ENCODE peak calls at places on chromosome 9, in seven cellular contexts. N is naive thymus-derived CD8-positive, alpha-beta T cell; S is mammary epithelial cell; G is H7; M is activated CD4-positive, CD25-positive, alpha-beta regulatory T cell; B is NCI-H524; I is non-pigmented ciliary epithelial cell. Q is an unnamed sample.

GRCh38 chr9:38096238-38096805 is 27.3 kb upstream of the SHB start:
- DNase-seq in B (no peak), N (no peak), S (peak; percentile 96), M (no peak), I (no peak), G (no peak), Q (no peak)

GRCh38 chr9:112546149-112547012 is 59.8 kb downstream of the KIAA1958 start:
- DNase-seq in B (no peak), M (no peak), I (no peak), N (no peak), G (no peak), S (peak; percentile 50), Q (no peak)

GRCh38 chr9:86424246-86424891 is 70.2 kb upstream of the TUT7 start:
- DNase-seq in N (no peak), S (no peak), M (no peak), B (peak; percentile 45), I (no peak), G (no peak), Q (no peak)

GRCh38 chr9:76835571-76836283 is 70.2 kb downstream of the PRUNE2 start:
- DNase-seq in B (no peak), G (no peak), N (no peak), M (no peak), S (no peak), I (peak; percentile 40), Q (no peak)

GRCh38 chr9:4197548-4197947 is 102.3 kb downstream of the GLIS3 start:
- DNase-seq in M (no peak), S (peak; percentile 34), B (peak; percentile 26), I (no peak), G (peak; percentile 55), N (no peak), Q (no peak)

GRCh38 chr9:98009926-98010325 is 26.8 kb downstream of the ANP32B start:
- DNase-seq in M (no peak), I (peak; percentile 32), S (no peak), B (no peak), N (no peak), G (no peak), Q (no peak)

GRCh38 chr9:107043886-107044285 is 180.9 kb downstream of the ZNF462 start:
- DNase-seq in I (no peak), N (no peak), B (peak; percentile 85), S (no peak), G (peak; percentile 22), M (no peak), Q (no peak)

GRCh38 chr9:121929893-121930875 is 162.9 kb downstream of the TTLL11 start:
- DNase-seq in N (no peak), B (peak; percentile 40), I (no peak), M (no peak), S (no peak), G (peak; percentile 77), Q (no peak)

GRCh38 chr9:134689320-134690181 is 47.9 kb downstream of the COL5A1 start:
- DNase-seq in G (peak; percentile 95), S (peak; percentile 32), N (no peak), I (no peak), B (peak; percentile 56), M (no peak), Q (peak; percentile 79)

GRCh38 chr9:112059145-112059979 is 115.7 kb downstream of the SUSD1 start:
- DNase-seq in B (no peak), S (peak; percentile 90), M (no peak), G (no peak), N (no peak), I (no peak), Q (no peak)

GRCh38 chr9:111572945-111573604 is 26.4 kb downstream of the PTGR1 start:
- DNase-seq in N (no peak), G (no peak), S (no peak), M (no peak), I (peak; percentile 30), B (no peak), Q (no peak)

GRCh38 chr9:77474903-77475302 is 173.2 kb downstream of the GNA14 start:
- DNase-seq in M (no peak), G (no peak), I (no peak), N (no peak), S (no peak), B (no peak), Q (no peak)

GRCh38 chr9:134422301-134422700 is 96.0 kb downstream of the RXRA start:
- DNase-seq in I (no peak), G (peak; percentile 85), M (no peak), B (no peak), S (no peak), N (no peak), Q (no peak)

GRCh38 chr9:134624827-134625181 is 16.8 kb upstream of the COL5A1 start:
- DNase-seq in B (no peak), I (no peak), G (peak; percentile 33), N (no peak), M (no peak), S (peak; percentile 77), Q (no peak)